ENCODE peak calls at places on chromosomes 11 and 22, in five cellular contexts. U is stimulated activated CD8-positive, alpha-beta memory T cell treated with anti-CD3 and anti-CD28 coated beads, Interleukin-4, amount 100 ng/mL, for 4 hours; A is COR-L47; G is osteoblast; I is Daoy. K is an unnamed sample.

GRCh38 chr22:38494498-38494897 is 11.6 kb downstream of the DDX17 start:
- DNase-seq in G (no peak), U (no peak), A (no peak), I (no peak), K (no peak)

GRCh38 chr11:66292543-66293332 is 1.0 kb downstream of the TMEM151A start:
- DNase-seq in U (no peak), I (no peak), A (no peak), G (peak), K (no peak)

GRCh38 chr11:16816358-16817270 is 78.2 kb downstream of the C11orf58 start:
- DNase-seq in U (no peak), G (peak), I (no peak), A (no peak), K (no peak)

GRCh38 chr22:36197601-36198146 is 3.9 kb downstream of the APOL4 start:
- DNase-seq in G (no peak), I (no peak), U (no peak), A (peak), K (no peak)

GRCh38 chr11:291281-292210 is 2.6 kb downstream of the PGGHG start:
- DNase-seq in U (no peak), G (peak), I (no peak), A (no peak), K (no peak)

GRCh38 chr11:34316347-34317037 is 41.3 kb downstream of the ABTB2 start:
- DNase-seq in G (peak), U (no peak), I (no peak), A (no peak), K (no peak)

GRCh38 chr22:40676644-40677043 is 2.6 kb upstream of the MCHR1 start:
- DNase-seq in I (no peak), U (no peak), A (no peak), G (no peak), K (no peak)

GRCh38 chr11:31711137-31711536 is 100.0 kb downstream of the PAX6 start:
- DNase-seq in U (no peak), G (no peak), I (no peak), A (no peak), K (no peak)

GRCh38 chr11:17273668-17274321 is 2.7 kb upstream of the NUCB2 start:
- DNase-seq in A (no peak), G (no peak), U (no peak), I (no peak), K (no peak)

GRCh38 chr22:39041908-39042307 is 1.2 kb downstream of the APOBEC3F start:
- DNase-seq in I (no peak), A (no peak), G (no peak), U (no peak), K (no peak)

GRCh38 chr11:128552783-128553661 is 34.3 kb downstream of the ETS1 start:
- DNase-seq in A (no peak), I (no peak), U (no peak), G (no peak), K (no peak)

GRCh38 chr22:49197500-49197899 is 630.2 kb downstream of the BRD1 start:
- DNase-seq in A (peak), I (peak), U (no peak), G (no peak), K (no peak)

GRCh38 chr11:16843307-16843706 is 104.9 kb downstream of the C11orf58 start:
- DNase-seq in I (peak), A (peak), G (peak), U (no peak), K (no peak)

GRCh38 chr11:2135018-2135569 is 4.1 kb downstream of the IGF2 start:
- DNase-seq in G (no peak), U (no peak), A (no peak), I (no peak), K (no peak)

GRCh38 chr11:120102862-120103118 is 35.1 kb downstream of the TRIM29 start:
- DNase-seq in G (no peak), U (no peak), I (no peak), A (no peak), K (no peak)

GRCh38 chr11:2156416-2157182 is 4.4 kb downstream of the INS start:
- DNase-seq in G (peak), I (peak), U (no peak), A (peak), K (no peak)

GRCh38 chr11:33620423-33621120 is 80.1 kb downstream of the C11orf91 start:
- DNase-seq in U (no peak), A (peak), I (no peak), G (no peak), K (no peak)

GRCh38 chr22:49371325-49372110 is 456.2 kb downstream of the BRD1 start:
- DNase-seq in G (no peak), I (no peak), U (no peak), A (no peak), K (no peak)

GRCh38 chr22:12613199-12613598 is 2914.8 kb upstream of the OR11H1 start:
- DNase-seq in G (no peak), U (no peak), A (no peak), I (no peak), K (no peak)